ENCODE peak calls at places on chromosomes 4 and X, in ten cellular contexts. I is fibroblast of lung; Q is mesenchymal stem cell; J is brain microvascular endothelial cell; N is hepatocyte; W is OCI-LY7; O is lower lobe of right lung; R is HL-60; B is CD8-positive, alpha-beta memory T cell; P is AG04450. M is an unnamed sample.

GRCh38 chrX:119015407-119016242 is 41.2 kb downstream of the LONRF3 start:
- DNase-seq in P (peak), N (peak), B (no peak), R (peak), I (peak), O (peak), W (peak), J (peak), Q (peak), M (no peak)

GRCh38 chr4:184408021-184408710 is 66.2 kb downstream of the IRF2 start:
- DNase-seq in B (no peak), I (peak), W (no peak), O (no peak), P (peak), N (no peak), J (peak), R (no peak), Q (peak), M (no peak)

GRCh38 chr4:38605794-38606586 is 58.0 kb upstream of the KLF3 start:
- DNase-seq in I (peak), O (no peak), J (no peak), Q (peak), W (no peak), R (no peak), N (no peak), B (no peak), P (no peak), M (no peak)

GRCh38 chr4:164824581-164824980 is 52.4 kb upstream of the APELA start:
- DNase-seq in O (no peak), Q (no peak), I (no peak), R (no peak), P (no peak), J (no peak), N (no peak), B (no peak), W (no peak), M (no peak)

GRCh38 chrX:24426340-24426913 is 38.7 kb upstream of the PDK3 start:
- DNase-seq in N (no peak), P (no peak), O (no peak), J (no peak), W (peak), R (no peak), B (no peak), Q (no peak), I (peak), M (no peak)

GRCh38 chrX:130726661-130727060 is 176.3 kb downstream of the ENOX2 start:
- DNase-seq in N (no peak), R (no peak), Q (peak), B (no peak), P (no peak), J (no peak), I (peak), W (no peak), O (peak), M (no peak)

GRCh38 chr4:66160606-66161005 is 490.3 kb upstream of the EPHA5 start:
- DNase-seq in W (no peak), B (no peak), R (no peak), N (no peak), P (no peak), O (no peak), I (no peak), J (no peak), Q (peak), M (no peak)

GRCh38 chr4:119510750-119511149 is 117.9 kb downstream of the PDE5A start:
- DNase-seq in Q (no peak), J (no peak), P (no peak), N (no peak), B (no peak), W (no peak), O (no peak), R (no peak), I (peak), M (no peak)

GRCh38 chr4:121776610-121777401 is 11.8 kb upstream of the SMIM43 start:
- DNase-seq in B (no peak), O (no peak), I (no peak), R (no peak), W (no peak), J (no peak), P (no peak), N (no peak), Q (no peak), M (no peak)

GRCh38 chr4:83170952-83171399 is 56.4 kb upstream of the PLAC8 start:
- DNase-seq in W (no peak), J (no peak), Q (no peak), B (no peak), O (no peak), I (no peak), R (no peak), P (no peak), N (no peak), M (no peak)

GRCh38 chrX:3990569-3990968 is 277.1 kb upstream of the PRKX start:
- DNase-seq in Q (no peak), B (no peak), P (no peak), O (no peak), I (no peak), R (no peak), N (peak), W (no peak), J (no peak), M (no peak)

GRCh38 chr4:85084371-85085170 is 118.1 kb upstream of the WDFY3 start:
- DNase-seq in W (peak), I (peak), J (peak), Q (peak), P (peak), B (no peak), R (peak), N (peak), O (no peak), M (no peak)

GRCh38 chrX:110374544-110374943 is 15.9 kb downstream of the RTL9 start:
- DNase-seq in P (no peak), Q (no peak), R (no peak), I (no peak), W (no peak), J (no peak), N (no peak), O (no peak), B (no peak), M (no peak)

GRCh38 chr4:161937596-161937995 is 226.2 kb downstream of the FSTL5 start:
- DNase-seq in W (no peak), I (no peak), B (no peak), R (no peak), Q (no peak), J (no peak), N (no peak), P (no peak), O (no peak), M (no peak)

GRCh38 chr4:67198757-67199156 is 346.5 kb downstream of the CENPC start:
- DNase-seq in I (no peak), B (no peak), J (peak), W (peak), R (peak), N (peak), Q (peak), O (no peak), P (no peak), M (no peak)

GRCh38 chr4:184283659-184284335 is 66.1 kb upstream of the ENPP6 start:
- DNase-seq in O (no peak), I (no peak), R (no peak), J (no peak), Q (no peak), W (peak), P (no peak), B (no peak), N (no peak), M (no peak)

GRCh38 chr4:86977621-86978184 is 42.9 kb downstream of the AFF1 start:
- DNase-seq in O (no peak), J (peak), Q (peak), N (peak), R (no peak), I (peak), W (no peak), P (no peak), B (no peak), M (no peak)

GRCh38 chr4:84887824-84888223 is 78.7 kb downstream of the WDFY3 start:
- DNase-seq in N (no peak), W (no peak), P (no peak), O (no peak), B (no peak), Q (peak), I (peak), R (no peak), J (peak), M (no peak)

GRCh38 chr4:75653845-75654503 is 19.2 kb downstream of the G3BP2 start:
- DNase-seq in W (no peak), B (no peak), R (no peak), J (peak), I (peak), Q (peak), N (peak), P (no peak), O (no peak), M (no peak)

GRCh38 chr4:98387345-98388017 is 126.3 kb downstream of the RAP1GDS1 start:
- DNase-seq in W (no peak), P (no peak), I (no peak), J (no peak), N (no peak), O (no peak), B (no peak), R (no peak), Q (no peak), M (no peak)

GRCh38 chr4:1382776-1383727 is 23.2 kb downstream of the NKX1-1 start:
- DNase-seq in Q (no peak), O (peak), W (no peak), R (no peak), N (no peak), B (peak), I (no peak), J (no peak), P (no peak), M (no peak)

GRCh38 chr4:26197018-26197779 is 123.6 kb upstream of the RBPJ start:
- DNase-seq in W (peak), J (peak), B (peak), O (no peak), P (peak), N (no peak), Q (peak), R (no peak), I (peak), M (no peak)

GRCh38 chrX:45421806-45422205 is 221.1 kb upstream of the DIPK2B start:
- DNase-seq in R (no peak), I (no peak), J (no peak), N (no peak), Q (no peak), P (no peak), O (no peak), B (no peak), W (no peak), M (no peak)

GRCh38 chrX:34886011-34886410 is 56.6 kb upstream of the FAM47B start:
- DNase-seq in I (no peak), R (no peak), J (no peak), W (no peak), P (no peak), B (no peak), O (no peak), N (no peak), Q (no peak), M (no peak)

GRCh38 chr4:188534917-188535316 is 395.7 kb downstream of the TRIML1 start:
- DNase-seq in B (no peak), N (peak), R (no peak), W (no peak), Q (no peak), P (no peak), O (no peak), I (no peak), J (no peak), M (no peak)

GRCh38 chrX:139200346-139200745 is 330.2 kb upstream of the F9 start:
- DNase-seq in P (no peak), J (no peak), B (no peak), Q (no peak), R (no peak), I (no peak), N (no peak), W (no peak), O (no peak), M (no peak)
- H3K27ac ChIP-seq in P (no peak), J (no peak), B (no peak), Q (no peak), R (no peak), I (no peak), N (peak), W (no peak), O (no peak), M (no peak)

DNA sequence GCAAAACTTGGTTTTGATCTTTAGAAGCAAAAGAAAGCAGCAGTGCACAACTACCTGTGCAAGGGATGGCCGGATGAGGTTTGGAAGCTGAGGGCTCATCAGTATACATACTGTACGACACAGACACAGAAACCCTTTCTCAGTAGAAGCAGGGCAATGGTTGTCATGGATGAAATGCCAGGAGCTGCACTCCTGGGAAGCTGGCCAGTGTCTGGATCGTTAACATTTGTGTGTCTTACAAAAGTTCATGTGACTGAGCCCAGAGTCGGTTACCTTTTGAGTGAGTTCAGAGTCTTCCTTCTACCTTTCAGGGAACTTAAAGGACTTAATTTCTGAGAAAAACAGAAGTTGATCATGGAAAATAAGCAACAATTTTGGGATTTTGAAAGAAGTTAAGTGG is 230.3 kb downstream of the APBB2 start:
- DNase-seq in I (no peak), W (peak), N (no peak), P (no peak), B (no peak), J (no peak), Q (no peak), O (no peak), R (no peak), M (no peak)
- H3K27ac ChIP-seq in I (no peak), W (peak), N (no peak), P (no peak), B (no peak), J (no peak), Q (no peak), O (no peak), R (no peak), M (no peak)

GRCh38 chrX:105101378-105101777 is 119.1 kb downstream of the TEX13A start:
- DNase-seq in R (no peak), W (no peak), Q (no peak), O (no peak), J (no peak), B (no peak), I (no peak), P (no peak), N (no peak), M (no peak)
- H3K27ac ChIP-seq in R (no peak), W (no peak), Q (no peak), O (no peak), J (no peak), B (no peak), I (no peak), P (no peak), N (no peak), M (no peak)

GRCh38 chr4:122797405-122798094 is 29.1 kb upstream of the FGF2 start:
- DNase-seq in R (no peak), W (no peak), O (no peak), I (no peak), B (no peak), N (no peak), J (no peak), Q (no peak), P (no peak), M (no peak)
- H3K27ac ChIP-seq in R (no peak), W (no peak), O (peak), I (peak), B (no peak), N (peak), J (peak), Q (peak), P (peak), M (peak)

GRCh38 chr4:78688385-78688784 is 87.8 kb upstream of the BMP2K start:
- DNase-seq in N (no peak), J (no peak), Q (no peak), W (no peak), B (no peak), P (no peak), I (no peak), R (no peak), O (no peak), M (no peak)

GRCh38 chr4:78687818-78688217 is 88.3 kb upstream of the BMP2K start:
- DNase-seq in Q (no peak), P (no peak), N (no peak), R (no peak), B (no peak), W (no peak), I (no peak), J (no peak), O (no peak), M (no peak)

GRCh38 chr4:78691333-78691732 is 84.8 kb upstream of the BMP2K start:
- DNase-seq in B (no peak), Q (no peak), P (no peak), O (no peak), R (no peak), N (no peak), I (no peak), W (no peak), J (peak), M (no peak)

GRCh38 chr4:78689224-78689623 is 86.9 kb upstream of the BMP2K start:
- DNase-seq in N (no peak), R (no peak), W (no peak), J (no peak), P (no peak), O (no peak), B (no peak), Q (no peak), I (no peak), M (no peak)

GRCh38 chr4:78689700-78690318 is 86.3 kb upstream of the BMP2K start:
- DNase-seq in J (no peak), Q (no peak), B (no peak), O (no peak), N (no peak), W (no peak), R (no peak), P (no peak), I (no peak), M (no peak)
- H3K27ac ChIP-seq in J (no peak), Q (no peak), B (no peak), O (no peak), N (no peak), W (no peak), R (no peak), P (no peak), I (no peak), M (no peak)

GRCh38 chr4:108626056-108626455 is 5.7 kb downstream of the RPL34 start:
- DNase-seq in N (no peak), P (no peak), B (no peak), I (no peak), W (no peak), O (no peak), J (no peak), Q (no peak), R (no peak), M (no peak)

GRCh38 chr4:108620933-108621905 is 843 bp downstream of the RPL34 start:
- DNase-seq in J (no peak), P (no peak), I (no peak), B (no peak), Q (peak), N (no peak), R (no peak), W (peak), O (no peak), M (no peak)

GRCh38 chr4:108622828-108623227 is 2.5 kb downstream of the RPL34 start:
- DNase-seq in B (no peak), R (no peak), P (no peak), Q (no peak), N (no peak), I (no peak), W (no peak), J (no peak), O (no peak), M (no peak)

GRCh38 chr4:108622022-108622421 is 1.6 kb downstream of the RPL34 start:
- DNase-seq in J (no peak), R (no peak), W (no peak), P (no peak), I (no peak), O (no peak), B (no peak), Q (no peak), N (no peak), M (no peak)

GRCh38 chr4:108624263-108625056 is 4.1 kb downstream of the RPL34 start:
- DNase-seq in I (no peak), R (no peak), W (no peak), J (no peak), P (no peak), B (no peak), Q (no peak), O (no peak), N (no peak), M (no peak)
- H3K27ac ChIP-seq in I (no peak), R (no peak), W (no peak), J (no peak), P (no peak), B (no peak), Q (no peak), O (no peak), N (no peak), M (no peak)

GRCh38 chr4:8534129-8534528 is 46.1 kb upstream of the GPR78 start:
- DNase-seq in B (no peak), P (no peak), N (peak), I (peak), W (no peak), J (peak), O (no peak), R (no peak), Q (peak), M (no peak)

GRCh38 chr4:8536467-8536866 is 43.7 kb upstream of the GPR78 start:
- DNase-seq in N (no peak), I (no peak), P (no peak), W (no peak), Q (no peak), J (no peak), R (no peak), O (no peak), B (no peak), M (no peak)

GRCh38 chr4:8532245-8532781 is 47.9 kb upstream of the GPR78 start:
- DNase-seq in W (no peak), P (no peak), J (no peak), Q (no peak), N (no peak), O (no peak), R (no peak), B (no peak), I (no peak), M (no peak)

GRCh38 chr4:8533274-8533865 is 46.8 kb upstream of the GPR78 start:
- DNase-seq in I (no peak), W (no peak), B (no peak), R (no peak), P (no peak), N (no peak), Q (no peak), J (no peak), O (no peak), M (no peak)

DNA sequence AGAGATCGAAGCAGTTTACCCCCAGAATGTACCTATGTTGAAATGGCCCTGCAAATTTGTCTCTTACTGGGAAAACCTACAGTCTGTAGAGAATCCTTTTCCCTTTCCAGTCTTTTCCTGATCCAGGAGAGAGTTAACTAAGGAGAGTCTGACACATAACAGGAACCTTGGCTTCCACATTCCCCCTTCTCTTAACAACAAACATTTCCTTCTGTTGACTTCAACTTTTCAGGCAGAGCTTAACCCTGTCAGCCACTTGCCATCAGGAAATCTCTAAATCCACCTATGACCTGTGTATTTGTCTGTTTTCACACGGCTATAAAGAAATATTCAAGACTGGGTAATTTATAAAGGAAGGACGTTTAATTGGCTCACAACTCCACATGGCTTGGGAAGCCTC is 45.6 kb upstream of the GPR78 start:
- DNase-seq in O (no peak), N (no peak), R (no peak), P (no peak), Q (no peak), J (no peak), W (no peak), B (no peak), I (no peak), M (no peak)
- H3K27ac ChIP-seq in O (peak), N (peak), R (no peak), P (peak), Q (no peak), J (no peak), W (no peak), B (no peak), I (no peak), M (no peak)

M was measured in caudate nucleus.